ENCODE peak calls at places on chromosomes 4 and X, in four cellular contexts. R, Y, T and G are unnamed samples.

GRCh38 chr4:177190995-177191568 is 118.6 kb upstream of the NEIL3 start:
- DNase-seq in Y (peak; percentile 82), T (peak; percentile 9), R (no peak), G (no peak)

GRCh38 chr4:144295286-144295995 is 154.9 kb upstream of the GYPA start:
- DNase-seq in T (no peak), R (no peak), Y (peak; percentile 78), G (no peak)

GRCh38 chrX:34528081-34528480 is 129.0 kb downstream of the TMEM47 start:
- DNase-seq in Y (no peak), T (no peak), R (no peak), G (no peak)

GRCh38 chr4:4406455-4407298 is 19.8 kb downstream of the NSG1 start:
- DNase-seq in T (no peak), Y (no peak), R (no peak), G (peak; percentile 90)

GRCh38 chrX:129701624-129702069 is 37.1 kb upstream of the XPNPEP2 start:
- DNase-seq in Y (peak; percentile 60), R (no peak), T (no peak), G (no peak)

GRCh38 chrX:48747415-48748026 is 14.0 kb upstream of the GLOD5 start:
- DNase-seq in Y (no peak), R (no peak), T (no peak), G (no peak)

GRCh38 chr4:122636697-122637096 is 15.8 kb upstream of the IL21 start:
- DNase-seq in R (no peak), Y (no peak), T (no peak), G (no peak)

GRCh38 chrX:50081282-50081955 is 119.4 kb downstream of the AKAP4 start:
- DNase-seq in R (no peak), T (peak; percentile 37), Y (no peak), G (peak; percentile 27)

GRCh38 chrX:71621644-71622346 is 3.5 kb upstream of the CXCR3 start:
- DNase-seq in T (no peak), R (no peak), Y (peak; percentile 27), G (no peak)

GRCh38 chr4:148023782-148024181 is 291.9 kb downstream of the ARHGAP10 start:
- DNase-seq in T (no peak), Y (no peak), R (no peak), G (no peak)
- H3K4me2 ChIP-seq in T (no peak overlapping the region), Y (no peak overlapping the region), R (no peak overlapping the region), G (no peak overlapping the region)

GRCh38 chr4:10161146-10161545 is 44.5 kb upstream of the WDR1 start:
- DNase-seq in T (no peak), Y (no peak), R (no peak), G (no peak)

GRCh38 chr4:10160280-10160856 is 43.8 kb upstream of the WDR1 start:
- DNase-seq in R (no peak), T (peak; percentile 13), Y (no peak), G (no peak)

GRCh38 chr4:10159671-10160070 is 43.1 kb upstream of the WDR1 start:
- DNase-seq in R (no peak), Y (no peak), T (no peak), G (no peak)

GRCh38 chr4:10157478-10158354 is 41.1 kb upstream of the WDR1 start:
- DNase-seq in Y (peak; percentile 62), R (peak; percentile 9), T (peak; percentile 67), G (peak; percentile 74)

GRCh38 chr4:10158355-10158942 is 41.9 kb upstream of the WDR1 start:
- DNase-seq in R (no peak), T (no peak), Y (no peak), G (no peak)
- H3K4me2 ChIP-seq in R (no peak overlapping the region), T (no peak overlapping the region), Y (no peak overlapping the region), G (no peak overlapping the region)

DNA sequence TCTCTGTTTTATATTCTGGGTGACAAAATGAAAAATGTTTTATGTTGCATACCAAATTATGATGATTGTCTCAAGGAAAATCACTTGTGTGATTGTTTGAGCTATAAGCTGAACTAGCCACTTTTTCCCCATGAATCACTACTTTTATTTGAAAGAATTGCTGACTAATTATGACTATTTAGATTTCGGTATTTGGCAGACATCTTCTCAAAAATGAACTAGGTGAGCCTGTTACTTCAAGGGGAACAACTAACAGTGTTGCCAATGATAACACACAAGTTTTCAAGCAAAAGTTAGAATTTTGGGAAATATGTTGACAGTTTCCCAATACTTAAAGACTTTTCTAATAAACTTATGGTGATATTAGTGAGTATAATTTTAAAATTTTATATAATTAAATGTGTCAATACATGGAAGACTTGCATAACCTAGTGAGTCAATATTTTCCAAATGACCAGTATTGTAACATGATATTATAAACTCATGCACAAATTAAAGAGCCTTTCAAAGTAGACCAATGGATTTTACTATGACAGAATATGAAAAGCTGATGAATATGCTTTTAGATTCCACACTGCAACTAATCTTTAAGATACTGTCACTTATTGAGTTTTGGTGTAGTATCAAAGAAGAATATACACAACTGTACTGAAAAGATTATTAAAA is 187.7 kb upstream of the GATB start:
- DNase-seq in R (no peak), T (no peak), Y (peak; percentile 49), G (no peak)
- H3K4me2 ChIP-seq in R (no peak overlapping the region), T (no peak overlapping the region), Y (no peak overlapping the region), G (no peak overlapping the region)

DNA sequence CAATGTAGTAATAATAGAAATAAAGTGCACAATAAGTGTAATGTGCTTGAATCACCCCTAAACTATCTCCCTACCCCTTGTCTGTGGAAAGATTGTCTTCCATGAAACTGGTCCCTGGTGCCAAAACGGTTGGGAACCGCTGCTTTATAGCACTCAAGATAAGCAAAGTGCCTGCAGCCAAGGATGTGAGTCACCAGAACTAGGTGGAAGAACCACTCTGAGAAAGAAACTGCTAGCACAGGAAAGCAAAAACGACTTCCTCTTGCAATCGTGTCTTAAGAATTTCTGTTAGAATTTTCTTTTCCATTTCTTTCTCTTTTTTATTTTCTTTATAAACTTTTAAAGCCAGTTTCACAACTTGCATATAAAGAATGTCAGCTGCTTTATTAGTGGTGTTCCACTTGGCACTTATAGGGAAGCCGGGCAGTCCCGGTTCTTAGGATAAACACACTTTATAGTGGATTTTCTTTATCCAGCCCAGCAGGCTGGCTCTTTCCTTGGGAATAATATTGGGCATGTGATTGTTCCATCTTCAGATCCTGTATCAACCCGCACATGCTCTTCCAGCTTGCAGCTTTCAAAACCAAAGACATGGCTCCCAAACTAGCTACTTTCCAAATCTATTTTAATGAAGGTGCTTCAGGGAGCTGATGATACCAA is 32.3 kb upstream of the CXCL8 start:
- DNase-seq in T (peak; percentile 69), Y (peak; percentile 97), R (no peak), G (no peak)
- H3K4me2 ChIP-seq in T (peak overlapping the region; percentile 68), Y (no peak overlapping the region), R (no peak overlapping the region), G (peak overlapping the region; percentile 70)

DNA sequence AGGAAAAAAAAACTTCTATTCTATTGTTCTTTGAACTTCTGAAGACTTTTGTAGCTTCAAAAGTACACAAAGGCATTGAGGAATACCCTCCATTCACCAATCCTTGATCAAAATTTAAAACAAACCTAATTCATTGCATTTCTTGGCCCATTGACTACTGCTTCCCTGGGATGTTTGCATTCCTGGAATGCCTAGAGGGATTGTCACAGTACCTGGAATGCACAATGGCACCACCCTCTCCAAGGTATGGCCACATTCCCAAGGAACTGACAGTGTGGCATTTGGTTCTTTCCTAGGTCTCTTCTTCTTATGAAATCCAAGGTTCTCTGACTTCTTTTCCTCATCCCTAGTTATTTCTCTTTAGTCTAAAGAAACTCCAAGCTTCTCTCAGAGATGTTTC is 600.7 kb downstream of the CCSER1 start:
- DNase-seq in R (no peak), Y (peak; percentile 40), T (peak; percentile 47), G (no peak)
- H3K4me2 ChIP-seq in R (no peak overlapping the region), Y (no peak overlapping the region), T (peak overlapping the region; percentile 37), G (no peak overlapping the region)

DNA sequence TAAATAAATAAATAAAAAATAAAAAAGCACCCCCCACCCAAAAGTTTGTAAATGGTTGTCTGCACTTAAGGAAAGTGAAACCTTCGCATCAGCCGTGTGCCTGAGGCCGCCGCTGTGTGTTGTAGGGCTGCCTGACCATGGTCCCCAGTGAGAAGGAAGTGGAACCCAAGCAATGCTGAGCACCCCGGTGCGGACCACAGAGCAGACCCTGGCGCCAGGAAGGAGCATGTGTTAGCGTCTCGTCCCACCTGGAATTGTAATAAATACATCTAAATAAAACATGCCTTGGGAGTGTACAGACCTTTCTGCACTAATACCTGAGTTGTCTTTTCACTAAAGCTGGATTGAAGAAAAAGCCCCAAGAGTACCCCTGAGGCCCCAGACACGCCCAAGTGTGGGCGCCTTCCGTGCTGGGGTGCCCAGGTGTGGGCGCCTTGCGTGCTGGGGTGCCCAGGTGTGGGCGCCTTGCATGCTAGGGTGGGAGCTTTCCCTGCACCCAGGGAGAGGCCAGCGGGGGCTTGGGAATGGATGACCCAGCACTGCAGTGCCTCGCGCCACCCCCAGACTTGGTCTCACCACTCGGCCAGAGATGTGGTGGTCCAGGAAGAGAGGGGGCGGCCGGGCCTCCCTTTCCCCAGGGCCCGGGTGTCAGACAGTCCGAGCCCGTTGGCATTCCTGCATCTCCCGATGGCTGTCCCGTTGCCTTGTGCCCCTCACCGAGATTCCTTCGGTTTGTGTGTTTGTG is 33.7 kb downstream of the HTT-AS start:
- DNase-seq in R (no peak), T (no peak), Y (no peak), G (no peak)
- H3K4me2 ChIP-seq in R (peak overlapping the region; percentile 98), T (no peak overlapping the region), Y (no peak overlapping the region), G (no peak overlapping the region)

DNA sequence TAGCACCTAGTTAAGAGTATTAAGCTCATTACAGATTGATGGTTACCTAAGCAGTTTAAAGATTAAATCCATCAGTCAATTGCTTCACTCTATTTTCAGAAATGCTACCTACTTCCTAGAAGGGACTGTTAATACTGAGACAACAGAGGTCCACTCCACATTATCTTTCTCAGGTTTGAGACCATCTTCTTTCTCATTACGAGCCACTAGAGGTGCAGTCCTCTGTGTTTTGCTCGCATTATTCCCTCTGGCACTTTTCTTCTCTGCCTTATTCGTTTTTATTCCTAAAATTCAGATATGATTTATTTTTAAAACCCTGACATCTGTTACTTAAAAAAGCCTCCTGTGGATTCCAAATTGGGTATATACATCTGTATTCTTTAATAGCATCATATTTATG is 459.1 kb downstream of the FSTL5 start:
- DNase-seq in Y (no peak), T (no peak), R (no peak), G (no peak)
- H3K4me2 ChIP-seq in Y (no peak overlapping the region), T (no peak overlapping the region), R (no peak overlapping the region), G (no peak overlapping the region)

GRCh38 chr4:152535903-152536544 is at the start of gene FBXW7:
- DNase-seq in Y (peak; percentile 98), R (peak; percentile 98), T (peak; percentile 96), G (peak; percentile 97)

GRCh38 chr4:152540293-152540674 is 4.4 kb upstream of the FBXW7 start:
- DNase-seq in R (no peak), Y (no peak), T (peak; percentile 5), G (no peak)

GRCh38 chr4:152539556-152540292 is 3.8 kb upstream of the FBXW7 start:
- DNase-seq in T (no peak), Y (no peak), R (no peak), G (no peak)

GRCh38 chr4:152536545-152537182 is 772 bp upstream of the FBXW7 start:
- DNase-seq in Y (peak; percentile 48), T (peak; percentile 44), R (no peak), G (peak; percentile 52)

GRCh38 chr4:152537881-152538280 is 2.0 kb upstream of the FBXW7 start:
- DNase-seq in Y (no peak), R (no peak), T (no peak), G (no peak)
- H3K4me2 ChIP-seq in Y (peak overlapping the region; percentile 79), R (peak overlapping the region; percentile 98), T (peak overlapping the region; percentile 98), G (peak overlapping the region; percentile 92)

GRCh38 chr4:9921326-9921725 is 100.0 kb downstream of the SLC2A9 start:
- DNase-seq in R (no peak), Y (no peak), T (no peak), G (no peak)
- H3K4me2 ChIP-seq in R (no peak overlapping the region), Y (no peak overlapping the region), T (no peak overlapping the region), G (no peak overlapping the region)

GRCh38 chr4:88275516-88275915 is 8.8 kb downstream of the PPM1K start:
- DNase-seq in Y (peak; percentile 4), R (no peak), T (no peak), G (no peak)
- H3K4me2 ChIP-seq in Y (no peak overlapping the region), R (peak overlapping the region; percentile 67), T (peak overlapping the region; percentile 31), G (no peak overlapping the region)